ENCODE peak calls at places on chromosome 1, in eight cellular contexts. N, G, L, M, F, S, Q and Z are unnamed samples.

GRCh38 chr1:200670215-200671118 is 760 bp upstream of the DDX59 start:
- DNase-seq in N (peak; percentile 75), Q (peak; percentile 72), S (peak; percentile 15), G (no peak), L (peak; percentile 88), M (peak; percentile 57), F (peak; percentile 61), Z (peak; percentile 89)

GRCh38 chr1:97630968-97631367 is 289.9 kb downstream of the DPYD start:
- DNase-seq in S (no peak), Q (no peak), G (no peak), L (no peak), M (peak; percentile 30), F (no peak), N (peak; percentile 3), Z (peak; percentile 30)

GRCh38 chr1:176102700-176103244 is 104.3 kb downstream of the COP1 start:
- DNase-seq in Q (no peak), L (no peak), N (no peak), G (no peak), M (no peak), S (no peak), F (no peak), Z (no peak)

GRCh38 chr1:227234998-227235405 is 83.3 kb downstream of the CDC42BPA start:
- DNase-seq in L (peak; percentile 87), M (peak; percentile 77), Q (peak; percentile 45), F (no peak), G (no peak), S (no peak), N (peak; percentile 54), Z (peak; percentile 43)

GRCh38 chr1:226497276-226497833 is 51.2 kb upstream of the STUM start:
- DNase-seq in G (no peak), M (no peak), N (no peak), S (no peak), L (no peak), F (no peak), Q (no peak), Z (no peak)

GRCh38 chr1:6988796-6989195 is 203.5 kb downstream of the CAMTA1 start:
- DNase-seq in F (no peak), Q (no peak), S (no peak), N (no peak), M (no peak), L (no peak), G (no peak), Z (no peak)

GRCh38 chr1:26786437-26787380 is 1.0 kb upstream of the PIGV start:
- DNase-seq in S (peak; percentile 67), Q (peak; percentile 42), M (peak; percentile 27), G (no peak), N (peak; percentile 64), L (no peak), F (peak; percentile 72), Z (no peak)

GRCh38 chr1:226429868-226430715 is 22.2 kb upstream of the PARP1 start:
- DNase-seq in N (no peak), Q (no peak), M (no peak), L (no peak), S (no peak), G (no peak), F (no peak), Z (no peak)

GRCh38 chr1:34066921-34067603 is 98.0 kb downstream of the CSMD2 start:
- DNase-seq in N (no peak), L (no peak), G (no peak), F (no peak), S (no peak), M (no peak), Q (no peak), Z (no peak)

GRCh38 chr1:173255214-173255813 is 48.2 kb upstream of the TNFSF4 start:
- DNase-seq in F (peak; percentile 34), L (peak; percentile 41), S (no peak), Q (peak; percentile 42), M (peak; percentile 45), N (peak; percentile 8), G (no peak), Z (no peak)

GRCh38 chr1:166174108-166174507 is 7.3 kb upstream of the FAM78B start:
- DNase-seq in N (no peak), S (peak; percentile 77), Q (no peak), G (no peak), L (no peak), F (no peak), M (no peak), Z (no peak)

GRCh38 chr1:46133181-46133658 is 791 bp upstream of the PIK3R3 start:
- DNase-seq in M (no peak), G (no peak), L (no peak), N (no peak), F (no peak), S (peak; percentile 78), Q (no peak), Z (no peak)

GRCh38 chr1:229148041-229148671 is 122.8 kb upstream of the RAB4A start:
- DNase-seq in Q (no peak), L (no peak), G (no peak), F (no peak), S (peak; percentile 24), M (peak; percentile 48), N (no peak), Z (no peak)

GRCh38 chr1:20648946-20649345 is 12.2 kb downstream of the DDOST start:
- DNase-seq in N (no peak), M (no peak), G (no peak), S (no peak), Q (no peak), F (no peak), L (no peak), Z (no peak)

GRCh38 chr1:101174722-101175121 is 62.1 kb upstream of the S1PR1 start:
- DNase-seq in S (no peak), L (no peak), N (no peak), Q (no peak), G (no peak), F (no peak), M (no peak), Z (no peak)

GRCh38 chr1:81420760-81421159 is 380.0 kb upstream of the ADGRL2 start:
- DNase-seq in L (no peak), G (no peak), F (no peak), Q (no peak), M (no peak), S (no peak), N (no peak), Z (no peak)